ENCODE peak calls at places on chromosomes 16 and 17, in six cellular contexts. S is stimulated activated CD8-positive, alpha-beta memory T cell treated with anti-CD3 and anti-CD28 coated beads, Interleukin-7, amount 100 ng/mL, for 24 hours; K is PC-3; R is Calu3; C is RPMI7951; O is NCI-H2081. E is an unnamed sample.
A peak's percentile ranks its signal among the peaks of the same experiment; 100 is the strongest.

GRCh38 chr17:27157898-27158297 is 136.0 kb upstream of the WSB1 start:
- DNase-seq in R (no peak), S (no peak), O (no peak), C (no peak), K (no peak), E (no peak)

GRCh38 chr17:574061-574460 is 140.6 kb downstream of the VPS53 start:
- DNase-seq in S (no peak), K (no peak), C (no peak), O (no peak), R (no peak), E (no peak)

GRCh38 chr17:2262146-2262587 is 41.4 kb downstream of the SMG6 start:
- DNase-seq in K (peak; percentile 70), O (no peak), R (no peak), S (no peak), C (peak; percentile 28), E (no peak)

GRCh38 chr17:73166731-73167581 is 2.1 kb downstream of the SSTR2 start:
- DNase-seq in R (no peak), O (no peak), C (peak; percentile 52), K (no peak), S (no peak), E (no peak)

GRCh38 chr17:82095777-82096708 is 2.0 kb downstream of the FASN start:
- DNase-seq in K (peak; percentile 51), O (no peak), R (no peak), C (no peak), S (no peak), E (no peak)

GRCh38 chr16:324451-325334 is 27.8 kb downstream of the AXIN1 start:
- DNase-seq in S (no peak), K (no peak), R (no peak), C (no peak), O (no peak), E (no peak)

GRCh38 chr17:9900744-9901143 is 4.3 kb downstream of the RCVRN start:
- DNase-seq in C (peak; percentile 75), K (peak; percentile 47), R (no peak), O (no peak), S (no peak), E (no peak)

GRCh38 chr17:73205326-73205980 is 12.6 kb downstream of the COG1 start:
- DNase-seq in O (peak; percentile 15), R (no peak), S (no peak), C (no peak), K (no peak), E (no peak)

GRCh38 chr17:2025622-2026309 is 632 bp upstream of the RTN4RL1 start:
- DNase-seq in K (peak; percentile 76), C (peak; percentile 73), O (peak; percentile 17), R (peak; percentile 74), S (no peak), E (no peak)

GRCh38 chr17:46910179-46910927 is 12.6 kb upstream of the GOSR2 start:
- DNase-seq in O (peak; percentile 89), R (no peak), S (no peak), C (no peak), K (no peak), E (no peak)

GRCh38 chr16:84785843-84786538 is 33.8 kb upstream of the CRISPLD2 start:
- DNase-seq in K (no peak), C (no peak), R (peak; percentile 91), O (peak; percentile 89), S (no peak), E (no peak)

GRCh38 chr17:48052956-48053757 is 5.0 kb downstream of the NFE2L1 start:
- DNase-seq in K (no peak), C (peak; percentile 37), R (peak; percentile 53), O (peak; percentile 85), S (no peak), E (no peak)

GRCh38 chr17:49436174-49436573 is 21.5 kb upstream of the PHB1 start:
- DNase-seq in O (no peak), K (no peak), S (no peak), C (no peak), R (no peak), E (no peak)

GRCh38 chr17:76569607-76570279 is 15.9 kb downstream of the ST6GALNAC2 start:
- DNase-seq in K (peak; percentile 54), C (peak; percentile 62), R (peak; percentile 89), S (no peak), O (no peak), E (no peak)

GRCh38 chr16:53207810-53208752 is 153.3 kb downstream of the CHD9 start:
- DNase-seq in K (peak; percentile 66), O (peak; percentile 67), C (peak; percentile 89), S (no peak), R (peak; percentile 64), E (peak; percentile 19)

GRCh38 chr17:77622627-77623026 is 335.9 kb upstream of the TNRC6C start:
- DNase-seq in K (peak; percentile 81), R (no peak), C (no peak), S (no peak), O (peak; percentile 17), E (no peak)

GRCh38 chr17:32805029-32805976 is 71.6 kb downstream of the MYO1D start:
- DNase-seq in R (no peak), O (no peak), S (no peak), C (peak; percentile 53), K (peak; percentile 62), E (no peak)

GRCh38 chr16:67185003-67185865 is 1.5 kb upstream of the MATCAP1 start:
- DNase-seq in C (peak; percentile 90), S (peak; percentile 82), R (peak; percentile 98), O (peak; percentile 73), K (peak; percentile 85), E (peak; percentile 67)

GRCh38 chr16:58741166-58741565 is 7.0 kb upstream of the GOT2 start:
- DNase-seq in O (no peak), S (no peak), R (no peak), K (no peak), C (no peak), E (no peak)

GRCh38 chr16:81469183-81469677 is 24.6 kb downstream of the CMIP start:
- DNase-seq in C (no peak), O (no peak), K (no peak), S (no peak), R (no peak), E (no peak)

GRCh38 chr16:48608452-48608851 is 1.5 kb downstream of the N4BP1 start:
- DNase-seq in K (peak; percentile 9), C (peak; percentile 55), S (no peak), R (no peak), O (no peak), E (no peak)

GRCh38 chr17:6453279-6454024 is 9.2 kb downstream of the PIMREG start:
- DNase-seq in C (no peak), O (no peak), R (no peak), S (no peak), K (no peak), E (no peak)

GRCh38 chr16:29653436-29653835 is 9.6 kb upstream of the SPN start:
- DNase-seq in O (no peak), S (no peak), C (no peak), K (no peak), R (no peak), E (no peak)

GRCh38 chr17:76166168-76166567 is 25.1 kb upstream of the FOXJ1 start:
- DNase-seq in C (peak; percentile 51), O (no peak), S (no peak), K (no peak), R (no peak), E (no peak)

GRCh38 chr16:720507-720989 is 398 bp upstream of the ANTKMT start:
- DNase-seq in K (peak; percentile 50), O (no peak), S (no peak), R (peak; percentile 50), C (peak; percentile 71), E (no peak)

GRCh38 chr16:48378276-48378675 is 6.9 kb downstream of the SIAH1 start:
- DNase-seq in C (no peak), R (no peak), K (no peak), S (no peak), O (no peak), E (no peak)

GRCh38 chr17:917391-917811 is 62.2 kb downstream of the NXN start:
- DNase-seq in R (no peak), O (no peak), S (no peak), K (no peak), C (no peak), E (no peak)

GRCh38 chr17:59844884-59845594 is 47.7 kb downstream of the TUBD1 start:
- DNase-seq in O (no peak), S (no peak), C (peak; percentile 57), K (peak; percentile 47), R (no peak), E (no peak)

GRCh38 chr16:87384162-87384999 is 805 bp upstream of the FBXO31 start:
- DNase-seq in R (peak; percentile 65), S (no peak), C (no peak), O (peak; percentile 52), K (no peak), E (no peak)

GRCh38 chr16:60271382-60272180 is 1537.5 kb upstream of the GOT2 start:
- DNase-seq in S (no peak), O (no peak), R (no peak), K (no peak), C (no peak), E (no peak)

GRCh38 chr17:69175812-69176517 is 34.3 kb upstream of the ABCA6 start:
- DNase-seq in R (peak; percentile 24), S (no peak), K (peak; percentile 95), C (peak; percentile 79), O (no peak), E (peak; percentile 77)

GRCh38 chr16:84207266-84207665 is 16.3 kb downstream of the ADAD2 start:
- DNase-seq in K (no peak), S (no peak), C (no peak), O (no peak), R (no peak), E (no peak)

GRCh38 chr17:29066053-29066452 is 23.1 kb downstream of the PIPOX start:
- DNase-seq in R (no peak), O (no peak), S (no peak), C (no peak), K (no peak), E (no peak)

GRCh38 chr17:80375186-80375585 is 39.8 kb upstream of the ENDOV start:
- DNase-seq in K (no peak), R (no peak), S (no peak), C (no peak), O (no peak), E (no peak)

GRCh38 chr16:58459344-58460218 is 40.4 kb upstream of the NDRG4 start:
- DNase-seq in R (peak; percentile 54), C (peak; percentile 74), K (peak; percentile 82), O (no peak), S (peak; percentile 30), E (peak; percentile 67)

GRCh38 chr17:5843366-5844026 is 226.7 kb upstream of the WSCD1 start:
- DNase-seq in S (no peak), K (no peak), R (no peak), O (no peak), C (no peak), E (no peak)

GRCh38 chr16:17269434-17269833 is 201.3 kb downstream of the XYLT1 start:
- DNase-seq in S (no peak), O (no peak), R (no peak), C (no peak), K (no peak), E (no peak)

GRCh38 chr16:21064203-21064602 is 86.4 kb downstream of the DNAH3 start:
- DNase-seq in O (no peak), R (no peak), S (no peak), C (no peak), K (no peak), E (no peak)

GRCh38 chr17:65850486-65850885 is 289.0 kb upstream of the AXIN2 start:
- DNase-seq in O (no peak), R (no peak), S (no peak), K (peak; percentile 93), C (peak; percentile 12), E (peak; percentile 8)